ENCODE peak calls at places on chromosomes 2 and 18, in nine cellular contexts. One of them, this sample, is unnamed.
A peak's percentile ranks its signal among the peaks of the same experiment; 100 is the strongest.

GRCh38 chr2:226048625-226049024 is 649.1 kb downstream of the NYAP2 start:
- DNase-seq in mammary epithelial cell: peak; percentile 79
- DNase-seq in NT2/D1: no peak
- DNase-seq in DND-41: no peak
- DNase-seq in HepG2: peak; percentile 9
- DNase-seq in fibroblast of lung: peak; percentile 89
- DNase-seq in neural progenitor cell: peak; percentile 32
- DNase-seq in IMR-90: peak; percentile 91
- DNase-seq in colonic mucosa: no peak
- DNase-seq in this sample: no peak

GRCh38 chr2:103401621-103402020 is 639.8 kb downstream of the TMEM182 start:
- DNase-seq in HepG2: peak; percentile 69
- DNase-seq in neural progenitor cell: peak; percentile 23
- DNase-seq in DND-41: no peak
- DNase-seq in NT2/D1: peak; percentile 84
- DNase-seq in colonic mucosa: no peak
- DNase-seq in IMR-90: no peak
- DNase-seq in mammary epithelial cell: no peak
- DNase-seq in fibroblast of lung: peak; percentile 97
- DNase-seq in this sample: no peak

GRCh38 chr2:27843992-27844391 is 46.2 kb downstream of the RBKS start:
- DNase-seq in HepG2: no peak
- DNase-seq in colonic mucosa: no peak
- DNase-seq in neural progenitor cell: no peak
- DNase-seq in IMR-90: no peak
- DNase-seq in DND-41: no peak
- DNase-seq in NT2/D1: no peak
- DNase-seq in fibroblast of lung: no peak
- DNase-seq in mammary epithelial cell: peak; percentile 42
- DNase-seq in this sample: no peak

GRCh38 chr18:76565238-76566173 is 70.5 kb upstream of the ZNF516 start:
- DNase-seq in colonic mucosa: peak; percentile 58
- DNase-seq in DND-41: peak; percentile 41
- DNase-seq in HepG2: peak; percentile 63
- DNase-seq in fibroblast of lung: peak; percentile 95
- DNase-seq in IMR-90: peak; percentile 96
- DNase-seq in neural progenitor cell: peak; percentile 85
- DNase-seq in mammary epithelial cell: peak; percentile 92
- DNase-seq in NT2/D1: peak; percentile 36
- DNase-seq in this sample: peak; percentile 79

GRCh38 chr2:197803033-197803444 is 1.4 kb upstream of the PLCL1 start:
- DNase-seq in fibroblast of lung: peak; percentile 41
- DNase-seq in DND-41: peak; percentile 38
- DNase-seq in IMR-90: peak; percentile 63
- DNase-seq in NT2/D1: peak; percentile 48
- DNase-seq in HepG2: peak; percentile 51
- DNase-seq in colonic mucosa: no peak
- DNase-seq in neural progenitor cell: peak; percentile 58
- DNase-seq in mammary epithelial cell: peak; percentile 13
- DNase-seq in this sample: peak; percentile 78

GRCh38 chr18:2970762-2971659 is 41.9 kb downstream of the LPIN2 start:
- DNase-seq in mammary epithelial cell: no peak
- DNase-seq in fibroblast of lung: no peak
- DNase-seq in DND-41: peak; percentile 72
- DNase-seq in NT2/D1: no peak
- DNase-seq in IMR-90: peak; percentile 25
- DNase-seq in HepG2: no peak
- DNase-seq in colonic mucosa: no peak
- DNase-seq in neural progenitor cell: no peak
- DNase-seq in this sample: no peak

GRCh38 chr2:83742117-83742782 is 716.8 kb downstream of the SUCLG1 start:
- DNase-seq in fibroblast of lung: peak; percentile 0
- DNase-seq in neural progenitor cell: no peak
- DNase-seq in mammary epithelial cell: peak; percentile 38
- DNase-seq in DND-41: no peak
- DNase-seq in IMR-90: no peak
- DNase-seq in NT2/D1: no peak
- DNase-seq in colonic mucosa: no peak
- DNase-seq in HepG2: no peak
- DNase-seq in this sample: no peak

GRCh38 chr2:188551671-188552070 is 260.0 kb downstream of the GULP1 start:
- DNase-seq in NT2/D1: no peak
- DNase-seq in fibroblast of lung: peak; percentile 45
- DNase-seq in DND-41: no peak
- DNase-seq in mammary epithelial cell: no peak
- DNase-seq in colonic mucosa: no peak
- DNase-seq in neural progenitor cell: no peak
- DNase-seq in IMR-90: no peak
- DNase-seq in HepG2: no peak
- DNase-seq in this sample: no peak

GRCh38 chr2:54259413-54260240 is 3.6 kb upstream of the TSPYL6 start:
- DNase-seq in DND-41: no peak
- DNase-seq in colonic mucosa: no peak
- DNase-seq in neural progenitor cell: no peak
- DNase-seq in NT2/D1: no peak
- DNase-seq in IMR-90: peak; percentile 22
- DNase-seq in HepG2: no peak
- DNase-seq in mammary epithelial cell: no peak
- DNase-seq in fibroblast of lung: peak; percentile 33
- DNase-seq in this sample: no peak

GRCh38 chr2:236988216-236988615 is 97.5 kb upstream of the COPS8 start:
- DNase-seq in NT2/D1: no peak
- DNase-seq in DND-41: no peak
- DNase-seq in IMR-90: no peak
- DNase-seq in neural progenitor cell: no peak
- DNase-seq in mammary epithelial cell: no peak
- DNase-seq in fibroblast of lung: no peak
- DNase-seq in colonic mucosa: no peak
- DNase-seq in HepG2: no peak
- DNase-seq in this sample: no peak

GRCh38 chr2:176189666-176190641 is 1.5 kb downstream of the HOXD1 start:
- DNase-seq in colonic mucosa: no peak
- DNase-seq in IMR-90: no peak
- DNase-seq in neural progenitor cell: peak; percentile 38
- DNase-seq in HepG2: no peak
- DNase-seq in mammary epithelial cell: no peak
- DNase-seq in fibroblast of lung: no peak
- DNase-seq in NT2/D1: no peak
- DNase-seq in DND-41: no peak
- DNase-seq in this sample: no peak

GRCh38 chr2:77034460-77034859 is 487.7 kb downstream of the LRRTM4 start:
- DNase-seq in colonic mucosa: no peak
- DNase-seq in DND-41: no peak
- DNase-seq in mammary epithelial cell: no peak
- DNase-seq in NT2/D1: no peak
- DNase-seq in IMR-90: no peak
- DNase-seq in neural progenitor cell: no peak
- DNase-seq in fibroblast of lung: no peak
- DNase-seq in HepG2: no peak
- DNase-seq in this sample: no peak

GRCh38 chr2:217632036-217632435 is 370.8 kb downstream of the TNS1 start:
- DNase-seq in fibroblast of lung: no peak
- DNase-seq in DND-41: no peak
- DNase-seq in mammary epithelial cell: no peak
- DNase-seq in IMR-90: no peak
- DNase-seq in NT2/D1: no peak
- DNase-seq in colonic mucosa: peak; percentile 31
- DNase-seq in HepG2: no peak
- DNase-seq in neural progenitor cell: no peak
- DNase-seq in this sample: no peak

GRCh38 chr2:178072383-178073301 is at the start of gene PDE11A:
- DNase-seq in fibroblast of lung: peak; percentile 89
- DNase-seq in IMR-90: peak; percentile 66
- DNase-seq in NT2/D1: peak; percentile 66
- DNase-seq in HepG2: peak; percentile 88
- DNase-seq in DND-41: no peak
- DNase-seq in mammary epithelial cell: peak; percentile 80
- DNase-seq in neural progenitor cell: peak; percentile 90
- DNase-seq in colonic mucosa: peak; percentile 93
- DNase-seq in this sample: no peak
- H3K9ac ChIP-seq in fibroblast of lung: peak within 1 kb of the TSS; percentile 39
- H3K9ac ChIP-seq in IMR-90: peak within 1 kb of the TSS; percentile 74
- H3K9ac ChIP-seq in NT2/D1: peak within 1 kb of the TSS; percentile 75
- H3K9ac ChIP-seq in HepG2: peak within 1 kb of the TSS; percentile 70
- H3K9ac ChIP-seq in DND-41: no peak within 1 kb of the TSS
- H3K9ac ChIP-seq in mammary epithelial cell: peak within 1 kb of the TSS; percentile 14
- H3K9ac ChIP-seq in neural progenitor cell: peak within 1 kb of the TSS; percentile 2
- H3K9ac ChIP-seq in colonic mucosa: peak within 1 kb of the TSS; percentile 84
- H3K9ac ChIP-seq in this sample: no peak within 1 kb of the TSS

DNA sequence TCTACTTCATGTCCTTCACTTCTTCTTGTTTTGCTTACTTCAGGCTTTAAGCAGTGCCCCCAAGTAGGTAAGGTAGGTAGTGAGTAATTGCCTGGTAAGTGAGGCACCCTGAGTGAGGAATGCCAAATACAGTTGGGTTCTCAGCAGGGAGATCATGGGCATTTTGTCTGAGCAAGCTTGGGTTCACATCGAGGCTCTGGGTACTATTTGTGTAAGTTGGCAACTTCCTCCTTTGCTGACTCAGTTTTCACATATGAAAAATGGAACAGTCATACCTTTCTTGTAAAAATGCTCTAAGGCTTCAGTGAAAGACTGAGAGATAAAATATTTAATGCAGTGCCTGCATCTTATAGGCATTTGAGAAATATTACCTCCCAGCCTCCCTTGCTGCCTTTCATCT is 96.5 kb downstream of the RNF144A start:
- DNase-seq in DND-41: no peak
- DNase-seq in fibroblast of lung: no peak
- DNase-seq in HepG2: no peak
- DNase-seq in IMR-90: no peak
- DNase-seq in NT2/D1: no peak
- DNase-seq in colonic mucosa: no peak
- DNase-seq in mammary epithelial cell: peak; percentile 19
- DNase-seq in neural progenitor cell: no peak
- DNase-seq in this sample: no peak
- H3K9ac ChIP-seq in DND-41: no peak overlapping the region
- H3K9ac ChIP-seq in fibroblast of lung: no peak overlapping the region
- H3K9ac ChIP-seq in HepG2: no peak overlapping the region
- H3K9ac ChIP-seq in IMR-90: no peak overlapping the region
- H3K9ac ChIP-seq in NT2/D1: no peak overlapping the region
- H3K9ac ChIP-seq in colonic mucosa: no peak overlapping the region
- H3K9ac ChIP-seq in mammary epithelial cell: no peak overlapping the region
- H3K9ac ChIP-seq in neural progenitor cell: no peak overlapping the region
- H3K9ac ChIP-seq in this sample: no peak overlapping the region

DNA sequence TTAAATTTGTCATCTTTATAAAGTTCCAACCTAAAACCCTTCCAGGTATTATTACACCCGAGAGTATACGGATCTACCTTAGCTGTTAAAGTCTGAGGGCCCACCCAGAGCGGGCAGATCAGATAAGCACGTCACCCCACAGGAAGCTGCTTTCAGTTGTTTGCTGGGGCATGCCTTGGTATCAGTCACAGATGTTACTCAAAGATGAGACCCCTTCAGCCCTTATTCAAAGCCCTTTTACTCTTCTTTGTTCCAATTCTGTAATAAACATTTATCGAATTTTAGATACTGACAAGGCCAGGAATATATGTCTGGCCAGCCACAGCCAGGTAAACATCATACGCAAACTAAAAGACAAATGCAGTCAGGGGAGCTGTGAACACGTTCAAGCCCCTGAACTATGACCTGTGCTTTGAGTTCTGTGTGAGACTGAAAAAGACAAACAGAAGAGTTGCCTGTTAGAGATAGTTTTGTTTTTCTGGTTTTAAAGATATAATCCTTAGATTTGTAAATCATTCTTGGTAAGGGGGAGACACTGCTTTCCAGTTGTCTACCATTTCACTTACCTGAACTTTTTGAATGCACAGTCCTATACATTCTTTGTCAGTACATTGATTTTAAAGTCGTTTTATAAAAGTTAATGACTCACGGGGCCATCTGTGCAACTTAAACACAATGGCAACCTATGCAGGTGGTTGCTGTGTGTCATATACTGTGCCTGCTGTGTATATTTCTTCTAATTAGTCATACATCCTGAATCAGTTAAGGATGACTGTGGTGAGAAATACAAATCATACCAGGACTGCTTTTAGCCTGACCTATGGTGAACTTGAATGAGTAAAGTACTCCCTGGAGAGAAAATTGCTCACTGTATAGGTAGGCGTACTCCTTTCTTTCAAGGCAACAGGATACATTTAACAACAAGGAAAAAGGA is 100.5 kb upstream of the ITPRID2 start:
- DNase-seq in NT2/D1: no peak
- DNase-seq in fibroblast of lung: peak; percentile 100
- DNase-seq in HepG2: peak; percentile 88
- DNase-seq in colonic mucosa: peak; percentile 42
- DNase-seq in neural progenitor cell: no peak
- DNase-seq in mammary epithelial cell: peak; percentile 97
- DNase-seq in IMR-90: peak; percentile 99
- DNase-seq in DND-41: peak; percentile 70
- DNase-seq in this sample: peak; percentile 27
- H3K9ac ChIP-seq in NT2/D1: no peak overlapping the region
- H3K9ac ChIP-seq in fibroblast of lung: no peak overlapping the region
- H3K9ac ChIP-seq in HepG2: peak overlapping the region; percentile 44
- H3K9ac ChIP-seq in colonic mucosa: peak overlapping the region; percentile 30
- H3K9ac ChIP-seq in neural progenitor cell: no peak overlapping the region
- H3K9ac ChIP-seq in mammary epithelial cell: peak overlapping the region; percentile 66
- H3K9ac ChIP-seq in IMR-90: no peak overlapping the region
- H3K9ac ChIP-seq in DND-41: peak overlapping the region; percentile 54
- H3K9ac ChIP-seq in this sample: no peak overlapping the region

GRCh38 chr2:98729652-98730051 is 1.3 kb downstream of the MGAT4A start:
- DNase-seq in colonic mucosa: no peak
- DNase-seq in neural progenitor cell: no peak
- DNase-seq in DND-41: no peak
- DNase-seq in mammary epithelial cell: no peak
- DNase-seq in IMR-90: no peak
- DNase-seq in HepG2: no peak
- DNase-seq in NT2/D1: no peak
- DNase-seq in fibroblast of lung: no peak
- DNase-seq in this sample: no peak

GRCh38 chr2:98726172-98726725 is 4.7 kb downstream of the MGAT4A start:
- DNase-seq in fibroblast of lung: no peak
- DNase-seq in mammary epithelial cell: no peak
- DNase-seq in HepG2: no peak
- DNase-seq in DND-41: no peak
- DNase-seq in colonic mucosa: no peak
- DNase-seq in NT2/D1: no peak
- DNase-seq in neural progenitor cell: no peak
- DNase-seq in IMR-90: no peak
- DNase-seq in this sample: no peak

GRCh38 chr2:98727369-98727749 is 3.6 kb downstream of the MGAT4A start:
- DNase-seq in DND-41: no peak
- DNase-seq in IMR-90: no peak
- DNase-seq in HepG2: no peak
- DNase-seq in mammary epithelial cell: no peak
- DNase-seq in NT2/D1: no peak
- DNase-seq in fibroblast of lung: no peak
- DNase-seq in colonic mucosa: peak; percentile 51
- DNase-seq in neural progenitor cell: no peak
- DNase-seq in this sample: no peak

GRCh38 chr2:98727758-98728718 is 2.9 kb downstream of the MGAT4A start:
- DNase-seq in NT2/D1: no peak
- DNase-seq in neural progenitor cell: no peak
- DNase-seq in IMR-90: no peak
- DNase-seq in HepG2: peak; percentile 58
- DNase-seq in fibroblast of lung: no peak
- DNase-seq in mammary epithelial cell: no peak
- DNase-seq in colonic mucosa: no peak
- DNase-seq in DND-41: peak; percentile 33
- DNase-seq in this sample: no peak

GRCh38 chr2:98726735-98727368 is 4.1 kb downstream of the MGAT4A start:
- DNase-seq in mammary epithelial cell: no peak
- DNase-seq in neural progenitor cell: no peak
- DNase-seq in colonic mucosa: no peak
- DNase-seq in fibroblast of lung: no peak
- DNase-seq in DND-41: no peak
- DNase-seq in IMR-90: no peak
- DNase-seq in HepG2: no peak
- DNase-seq in NT2/D1: no peak
- DNase-seq in this sample: no peak
- H3K9ac ChIP-seq in mammary epithelial cell: no peak overlapping the region
- H3K9ac ChIP-seq in neural progenitor cell: no peak overlapping the region
- H3K9ac ChIP-seq in colonic mucosa: peak overlapping the region; percentile 56
- H3K9ac ChIP-seq in fibroblast of lung: no peak overlapping the region
- H3K9ac ChIP-seq in DND-41: peak overlapping the region; percentile 66
- H3K9ac ChIP-seq in IMR-90: no peak overlapping the region
- H3K9ac ChIP-seq in HepG2: no peak overlapping the region
- H3K9ac ChIP-seq in NT2/D1: no peak overlapping the region
- H3K9ac ChIP-seq in this sample: no peak overlapping the region

This sample was measured in Karpas-422.